ENCODE peak calls at places on chromosomes 2 and 18, in five cellular contexts. One of them, this sample, is unnamed.
A peak's percentile ranks its signal among the peaks of the same experiment; 100 is the strongest.

GRCh38 chr18:48934708-48935432 is 15.9 kb downstream of the SMAD7 start:
- DNase-seq in GM23338: no peak
- DNase-seq in mammary epithelial cell: no peak
- DNase-seq in hepatocyte: no peak
- DNase-seq in K562: no peak
- DNase-seq in this sample: no peak

GRCh38 chr2:174344716-174345472 is 10.1 kb downstream of the SP9 start:
- DNase-seq in GM23338: peak; percentile 75
- DNase-seq in hepatocyte: peak; percentile 14
- DNase-seq in K562: no peak
- DNase-seq in mammary epithelial cell: peak; percentile 72
- DNase-seq in this sample: peak; percentile 25

GRCh38 chr2:144320491-144320890 is 199.4 kb downstream of the ZEB2 start:
- DNase-seq in hepatocyte: no peak
- DNase-seq in GM23338: no peak
- DNase-seq in K562: no peak
- DNase-seq in mammary epithelial cell: peak; percentile 65
- DNase-seq in this sample: no peak

GRCh38 chr18:40124107-40124506 is 1830.9 kb upstream of the PIK3C3 start:
- DNase-seq in hepatocyte: no peak
- DNase-seq in K562: no peak
- DNase-seq in mammary epithelial cell: peak; percentile 61
- DNase-seq in GM23338: no peak
- DNase-seq in this sample: no peak

GRCh38 chr2:133718688-133719201 is 150.5 kb upstream of the NCKAP5 start:
- DNase-seq in mammary epithelial cell: peak; percentile 68
- DNase-seq in hepatocyte: no peak
- DNase-seq in K562: no peak
- DNase-seq in GM23338: no peak
- DNase-seq in this sample: peak; percentile 11

GRCh38 chr2:39247512-39247911 is 3.7 kb upstream of the CDKL4 start:
- DNase-seq in hepatocyte: no peak
- DNase-seq in mammary epithelial cell: no peak
- DNase-seq in K562: no peak
- DNase-seq in GM23338: no peak
- DNase-seq in this sample: no peak

GRCh38 chr2:198874502-198874858 is 583.3 kb downstream of the SATB2 start:
- DNase-seq in GM23338: no peak
- DNase-seq in hepatocyte: no peak
- DNase-seq in mammary epithelial cell: no peak
- DNase-seq in K562: no peak
- DNase-seq in this sample: no peak

GRCh38 chr18:53944721-53945120 is 279.7 kb downstream of the MBD2 start:
- DNase-seq in K562: no peak
- DNase-seq in GM23338: peak; percentile 60
- DNase-seq in mammary epithelial cell: no peak
- DNase-seq in hepatocyte: no peak
- DNase-seq in this sample: no peak

GRCh38 chr2:144071461-144071860 is 448.5 kb downstream of the ZEB2 start:
- DNase-seq in K562: no peak
- DNase-seq in hepatocyte: no peak
- DNase-seq in GM23338: peak; percentile 17
- DNase-seq in mammary epithelial cell: no peak
- DNase-seq in this sample: no peak

GRCh38 chr2:165877565-165878550 is 75.7 kb downstream of the TTC21B start:
- DNase-seq in K562: no peak
- DNase-seq in mammary epithelial cell: peak; percentile 69
- DNase-seq in hepatocyte: no peak
- DNase-seq in GM23338: no peak
- DNase-seq in this sample: no peak

GRCh38 chr18:23964282-23965238 is 50.0 kb upstream of the TTC39C start:
- DNase-seq in GM23338: peak; percentile 58
- DNase-seq in mammary epithelial cell: no peak
- DNase-seq in K562: peak; percentile 42
- DNase-seq in hepatocyte: peak; percentile 3
- DNase-seq in this sample: no peak

GRCh38 chr2:70717431-70718038 is 50.5 kb downstream of the ADD2 start:
- DNase-seq in GM23338: no peak
- DNase-seq in hepatocyte: no peak
- DNase-seq in K562: peak; percentile 61
- DNase-seq in mammary epithelial cell: no peak
- DNase-seq in this sample: no peak

GRCh38 chr2:85266424-85267041 is 61.3 kb downstream of the TGOLN2 start:
- DNase-seq in K562: peak; percentile 87
- DNase-seq in mammary epithelial cell: peak; percentile 33
- DNase-seq in hepatocyte: peak; percentile 74
- DNase-seq in GM23338: peak; percentile 94
- DNase-seq in this sample: no peak

GRCh38 chr2:214029190-214029589 is 381.7 kb upstream of the VWC2L start:
- DNase-seq in GM23338: no peak
- DNase-seq in K562: no peak
- DNase-seq in mammary epithelial cell: no peak
- DNase-seq in hepatocyte: no peak
- DNase-seq in this sample: no peak

GRCh38 chr2:215528555-215528954 is 92.7 kb upstream of the FN1 start:
- DNase-seq in GM23338: no peak
- DNase-seq in hepatocyte: peak; percentile 10
- DNase-seq in mammary epithelial cell: peak; percentile 87
- DNase-seq in K562: no peak
- DNase-seq in this sample: peak; percentile 85

GRCh38 chr2:160257015-160257741 is 57.1 kb upstream of the ITGB6 start:
- DNase-seq in mammary epithelial cell: no peak
- DNase-seq in K562: no peak
- DNase-seq in hepatocyte: peak; percentile 17
- DNase-seq in GM23338: no peak
- DNase-seq in this sample: no peak

GRCh38 chr2:205629021-205629817 is 53.1 kb upstream of the NRP2 start:
- DNase-seq in hepatocyte: peak; percentile 32
- DNase-seq in K562: no peak
- DNase-seq in GM23338: no peak
- DNase-seq in mammary epithelial cell: no peak
- DNase-seq in this sample: no peak

GRCh38 chr2:118221952-118222594 is 133.8 kb downstream of the INSIG2 start:
- DNase-seq in mammary epithelial cell: peak; percentile 59
- DNase-seq in GM23338: peak; percentile 89
- DNase-seq in hepatocyte: peak; percentile 86
- DNase-seq in K562: peak; percentile 47
- DNase-seq in this sample: no peak

GRCh38 chr2:1658394-1659151 is 85.7 kb downstream of the PXDN start:
- DNase-seq in GM23338: no peak
- DNase-seq in hepatocyte: no peak
- DNase-seq in mammary epithelial cell: no peak
- DNase-seq in K562: no peak
- DNase-seq in this sample: no peak

GRCh38 chr2:159026170-159026569 is 57.7 kb downstream of the TANC1 start:
- DNase-seq in K562: no peak
- DNase-seq in mammary epithelial cell: no peak
- DNase-seq in GM23338: no peak
- DNase-seq in hepatocyte: no peak
- DNase-seq in this sample: no peak

GRCh38 chr2:43217228-43218220 is 8.9 kb downstream of the ZFP36L2 start:
- DNase-seq in hepatocyte: peak; percentile 62
- DNase-seq in mammary epithelial cell: no peak
- DNase-seq in GM23338: peak; percentile 97
- DNase-seq in K562: no peak
- DNase-seq in this sample: no peak

GRCh38 chr18:56185126-56185525 is 453.3 kb downstream of the TXNL1 start:
- DNase-seq in mammary epithelial cell: no peak
- DNase-seq in GM23338: no peak
- DNase-seq in hepatocyte: no peak
- DNase-seq in K562: no peak
- DNase-seq in this sample: no peak

GRCh38 chr2:127401757-127402695 is 14.3 kb upstream of the MAP3K2 start:
- DNase-seq in hepatocyte: no peak
- DNase-seq in K562: no peak
- DNase-seq in GM23338: no peak
- DNase-seq in mammary epithelial cell: peak; percentile 70
- DNase-seq in this sample: no peak

GRCh38 chr2:216216951-216217903 is 108.1 kb downstream of the XRCC5 start:
- DNase-seq in K562: peak; percentile 10
- DNase-seq in mammary epithelial cell: peak; percentile 57
- DNase-seq in GM23338: no peak
- DNase-seq in hepatocyte: no peak
- DNase-seq in this sample: no peak

GRCh38 chr2:208488668-208489564 is 82.3 kb downstream of the PTH2R start:
- DNase-seq in mammary epithelial cell: no peak
- DNase-seq in K562: peak; percentile 65
- DNase-seq in GM23338: no peak
- DNase-seq in hepatocyte: peak; percentile 11
- DNase-seq in this sample: no peak

GRCh38 chr2:126723281-126723815 is 67.4 kb downstream of the GYPC start:
- DNase-seq in hepatocyte: no peak
- DNase-seq in K562: no peak
- DNase-seq in GM23338: no peak
- DNase-seq in mammary epithelial cell: no peak
- DNase-seq in this sample: no peak

GRCh38 chr18:62784338-62784965 is 69.1 kb downstream of the PHLPP1 start:
- DNase-seq in mammary epithelial cell: no peak
- DNase-seq in K562: no peak
- DNase-seq in GM23338: no peak
- DNase-seq in hepatocyte: no peak
- DNase-seq in this sample: no peak

GRCh38 chr18:62777814-62778213 is 62.5 kb downstream of the PHLPP1 start:
- DNase-seq in mammary epithelial cell: no peak
- DNase-seq in GM23338: no peak
- DNase-seq in hepatocyte: no peak
- DNase-seq in K562: no peak
- DNase-seq in this sample: no peak

GRCh38 chr18:62781893-62782292 is 66.6 kb downstream of the PHLPP1 start:
- DNase-seq in hepatocyte: no peak
- DNase-seq in K562: no peak
- DNase-seq in mammary epithelial cell: peak; percentile 90
- DNase-seq in GM23338: peak; percentile 51
- DNase-seq in this sample: peak; percentile 28

GRCh38 chr18:62778976-62779869 is 63.9 kb downstream of the PHLPP1 start:
- DNase-seq in mammary epithelial cell: no peak
- DNase-seq in K562: no peak
- DNase-seq in hepatocyte: no peak
- DNase-seq in GM23338: peak; percentile 54
- DNase-seq in this sample: no peak

GRCh38 chr18:62781262-62781661 is 65.9 kb downstream of the PHLPP1 start:
- DNase-seq in K562: no peak
- DNase-seq in GM23338: no peak
- DNase-seq in mammary epithelial cell: peak; percentile 71
- DNase-seq in hepatocyte: no peak
- DNase-seq in this sample: no peak
- H3K27ac ChIP-seq in K562: no peak overlapping the region
- H3K27ac ChIP-seq in GM23338: peak overlapping the region; percentile 36
- H3K27ac ChIP-seq in mammary epithelial cell: peak overlapping the region; percentile 78
- H3K27ac ChIP-seq in hepatocyte: no peak overlapping the region
- H3K27ac ChIP-seq in this sample: peak overlapping the region; percentile 59

DNA sequence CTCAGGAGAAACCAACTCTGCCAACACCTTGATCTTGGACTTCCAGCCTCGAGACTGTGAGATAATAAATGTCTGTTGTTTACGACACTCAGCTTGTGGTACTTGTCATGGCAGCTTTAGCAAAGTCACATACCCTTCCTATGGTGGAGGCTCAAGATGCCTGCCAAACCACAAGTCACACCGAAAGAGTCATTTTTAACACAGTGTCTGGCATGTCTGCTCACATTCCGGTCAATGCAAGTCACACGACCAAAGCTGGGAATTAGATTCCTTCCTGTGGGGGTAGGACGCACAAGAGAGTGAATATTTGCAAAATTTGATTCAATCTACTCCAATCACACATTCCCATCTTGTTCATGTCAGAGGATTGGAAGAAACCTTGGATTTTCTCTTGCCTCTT is 24.6 kb downstream of the KCNE4 start:
- DNase-seq in GM23338: no peak
- DNase-seq in hepatocyte: no peak
- DNase-seq in mammary epithelial cell: peak; percentile 43
- DNase-seq in K562: no peak
- DNase-seq in this sample: peak; percentile 17
- H3K4me1 ChIP-seq in GM23338: no peaks in the 10 kb centered on the region
- H3K4me1 ChIP-seq in hepatocyte: no peaks in the 10 kb centered on the region
- H3K4me1 ChIP-seq in mammary epithelial cell: peaks cover 10% of the 10 kb centered on the region
- H3K4me1 ChIP-seq in K562: no peaks in the 10 kb centered on the region
- H3K4me1 ChIP-seq in this sample: no peaks in the 10 kb centered on the region

GRCh38 chr2:72943540-72944395 is 26.4 kb downstream of the EMX1 start:
- DNase-seq in hepatocyte: no peak
- DNase-seq in GM23338: no peak
- DNase-seq in mammary epithelial cell: no peak
- DNase-seq in K562: no peak
- DNase-seq in this sample: no peak
- TF ChIP-seq EZH2 in hepatocyte: no peak
- TF ChIP-seq EZH2 in GM23338: no peak
- TF ChIP-seq EZH2 in mammary epithelial cell: no peak
- TF ChIP-seq EZH2 in K562: no peak
- TF ChIP-seq EZH2 in this sample: no peak

GRCh38 chr2:11370377-11371098 is 26.1 kb upstream of the ROCK2 start:
- DNase-seq in GM23338: no peak
- DNase-seq in K562: no peak
- DNase-seq in hepatocyte: peak; percentile 93
- DNase-seq in mammary epithelial cell: peak; percentile 84
- DNase-seq in this sample: peak; percentile 80

GRCh38 chr2:11368059-11368572 is 23.7 kb upstream of the ROCK2 start:
- DNase-seq in mammary epithelial cell: no peak
- DNase-seq in K562: no peak
- DNase-seq in hepatocyte: no peak
- DNase-seq in GM23338: no peak
- DNase-seq in this sample: no peak

GRCh38 chr2:11373096-11373495 is 28.7 kb upstream of the ROCK2 start:
- DNase-seq in K562: no peak
- DNase-seq in GM23338: no peak
- DNase-seq in hepatocyte: no peak
- DNase-seq in mammary epithelial cell: no peak
- DNase-seq in this sample: no peak

GRCh38 chr2:11375025-11375688 is 30.7 kb upstream of the ROCK2 start:
- DNase-seq in K562: no peak
- DNase-seq in mammary epithelial cell: no peak
- DNase-seq in hepatocyte: no peak
- DNase-seq in GM23338: no peak
- DNase-seq in this sample: no peak

DNA sequence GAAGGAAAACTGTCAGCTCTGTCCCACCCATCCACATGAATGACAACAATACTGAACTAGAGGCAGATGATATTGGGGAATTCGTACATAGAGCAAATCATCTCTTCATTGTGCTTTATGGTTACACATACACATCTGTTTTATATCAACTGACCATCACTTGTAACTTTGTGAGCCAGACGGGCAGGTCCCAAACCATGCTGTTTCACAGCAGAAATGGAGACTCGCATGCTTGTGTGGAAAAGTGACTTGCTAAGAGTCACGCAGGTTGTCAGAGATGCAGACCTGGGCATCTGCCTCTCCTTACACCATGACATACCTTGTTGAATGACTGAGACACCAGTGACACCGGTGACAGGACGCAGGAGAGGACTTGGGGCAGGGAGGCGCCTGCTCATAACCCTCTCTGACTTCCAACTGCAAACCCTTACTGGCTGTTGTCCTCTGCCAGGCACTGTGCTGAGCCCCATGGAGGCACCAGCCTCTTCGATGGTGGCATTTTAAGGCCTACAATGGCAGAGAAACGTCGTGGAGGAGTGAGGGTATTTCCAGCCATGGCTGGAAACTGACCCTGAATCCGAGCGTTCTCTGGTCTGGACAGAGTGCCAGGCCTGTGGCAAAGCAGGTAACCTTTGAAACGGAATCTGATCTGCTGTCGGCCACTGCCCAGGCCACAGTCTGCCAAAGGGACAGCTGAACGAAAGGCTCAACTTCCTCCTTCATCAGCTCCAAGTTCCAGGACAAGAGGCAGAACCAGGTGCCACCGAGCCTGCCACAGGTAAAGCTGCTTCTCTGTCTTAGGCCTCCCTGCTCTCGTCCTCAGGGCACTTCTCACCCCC is 26.9 kb upstream of the ROCK2 start:
- DNase-seq in mammary epithelial cell: no peak
- DNase-seq in GM23338: no peak
- DNase-seq in hepatocyte: no peak
- DNase-seq in K562: no peak
- DNase-seq in this sample: no peak
- H3K27ac ChIP-seq in mammary epithelial cell: peak overlapping the region; percentile 58
- H3K27ac ChIP-seq in GM23338: no peak overlapping the region
- H3K27ac ChIP-seq in hepatocyte: peak overlapping the region; percentile 88
- H3K27ac ChIP-seq in K562: no peak overlapping the region
- H3K27ac ChIP-seq in this sample: peak overlapping the region; percentile 7

This sample was measured in keratinocyte.